ENCODE peak calls at places on chromosome 21, in five cellular contexts. One of them, this sample, is unnamed.

GRCh38 chr21:45011911-45012660 is 62.3 kb upstream of the ADARB1 start:
- DNase-seq in GM04503: peak
- DNase-seq in stimulated activated naive CD4-positive, alpha-beta T cell treated with Interleukin-2 at 50 U/mL for 16 hours: no peak
- DNase-seq in CD4-positive, alpha-beta memory T cell: no peak
- DNase-seq in aorta: peak
- DNase-seq in this sample: no peak

GRCh38 chr21:15207231-15207630 is 142.4 kb upstream of the NRIP1 start:
- DNase-seq in GM04503: no peak
- DNase-seq in stimulated activated naive CD4-positive, alpha-beta T cell treated with Interleukin-2 at 50 U/mL for 16 hours: no peak
- DNase-seq in CD4-positive, alpha-beta memory T cell: no peak
- DNase-seq in aorta: no peak
- DNase-seq in this sample: no peak

GRCh38 chr21:46455575-46456385 is 2.9 kb upstream of the DIP2A start:
- DNase-seq in GM04503: no peak
- DNase-seq in stimulated activated naive CD4-positive, alpha-beta T cell treated with Interleukin-2 at 50 U/mL for 16 hours: no peak
- DNase-seq in CD4-positive, alpha-beta memory T cell: no peak
- DNase-seq in aorta: no peak
- DNase-seq in this sample: no peak

GRCh38 chr21:37365657-37366487 is 701 bp upstream of the DYRK1A start:
- DNase-seq in GM04503: no peak
- DNase-seq in stimulated activated naive CD4-positive, alpha-beta T cell treated with Interleukin-2 at 50 U/mL for 16 hours: no peak
- DNase-seq in CD4-positive, alpha-beta memory T cell: peak
- DNase-seq in aorta: peak
- DNase-seq in this sample: peak

GRCh38 chr21:45405271-45405818 is 380 bp downstream of the COL18A1 start:
- DNase-seq in GM04503: no peak
- DNase-seq in stimulated activated naive CD4-positive, alpha-beta T cell treated with Interleukin-2 at 50 U/mL for 16 hours: no peak
- DNase-seq in CD4-positive, alpha-beta memory T cell: no peak
- DNase-seq in aorta: peak
- DNase-seq in this sample: no peak

GRCh38 chr21:15250384-15250783 is 185.6 kb upstream of the NRIP1 start:
- DNase-seq in GM04503: no peak
- DNase-seq in stimulated activated naive CD4-positive, alpha-beta T cell treated with Interleukin-2 at 50 U/mL for 16 hours: no peak
- DNase-seq in CD4-positive, alpha-beta memory T cell: no peak
- DNase-seq in aorta: no peak
- DNase-seq in this sample: no peak

GRCh38 chr21:45481977-45482898 is 60.0 kb downstream of the SLC19A1 start:
- DNase-seq in GM04503: no peak
- DNase-seq in stimulated activated naive CD4-positive, alpha-beta T cell treated with Interleukin-2 at 50 U/mL for 16 hours: no peak
- DNase-seq in CD4-positive, alpha-beta memory T cell: no peak
- DNase-seq in aorta: no peak
- DNase-seq in this sample: no peak

GRCh38 chr21:42228709-42229220 is 9.8 kb downstream of the ABCG1 start:
- DNase-seq in GM04503: no peak
- DNase-seq in stimulated activated naive CD4-positive, alpha-beta T cell treated with Interleukin-2 at 50 U/mL for 16 hours: no peak
- DNase-seq in CD4-positive, alpha-beta memory T cell: no peak
- DNase-seq in aorta: no peak
- DNase-seq in this sample: no peak

GRCh38 chr21:45948576-45949141 is 32.9 kb upstream of the COL6A1 start:
- DNase-seq in GM04503: no peak
- DNase-seq in stimulated activated naive CD4-positive, alpha-beta T cell treated with Interleukin-2 at 50 U/mL for 16 hours: no peak
- DNase-seq in CD4-positive, alpha-beta memory T cell: no peak
- DNase-seq in aorta: peak
- DNase-seq in this sample: no peak

GRCh38 chr21:41227357-41228005 is 59.5 kb downstream of the BACE2 start:
- DNase-seq in GM04503: no peak
- DNase-seq in stimulated activated naive CD4-positive, alpha-beta T cell treated with Interleukin-2 at 50 U/mL for 16 hours: no peak
- DNase-seq in CD4-positive, alpha-beta memory T cell: no peak
- DNase-seq in aorta: no peak
- DNase-seq in this sample: no peak

GRCh38 chr21:36032647-36033406 is 27.5 kb downstream of the SETD4 start:
- DNase-seq in GM04503: no peak
- DNase-seq in stimulated activated naive CD4-positive, alpha-beta T cell treated with Interleukin-2 at 50 U/mL for 16 hours: no peak
- DNase-seq in CD4-positive, alpha-beta memory T cell: no peak
- DNase-seq in aorta: no peak
- DNase-seq in this sample: no peak

GRCh38 chr21:43188181-43188580 is 19.4 kb downstream of the CRYAA start:
- DNase-seq in GM04503: no peak
- DNase-seq in stimulated activated naive CD4-positive, alpha-beta T cell treated with Interleukin-2 at 50 U/mL for 16 hours: no peak
- DNase-seq in CD4-positive, alpha-beta memory T cell: no peak
- DNase-seq in aorta: peak
- DNase-seq in this sample: no peak

GRCh38 chr21:19198801-19199200 is 795.2 kb upstream of the TMPRSS15 start:
- DNase-seq in GM04503: no peak
- DNase-seq in stimulated activated naive CD4-positive, alpha-beta T cell treated with Interleukin-2 at 50 U/mL for 16 hours: no peak
- DNase-seq in CD4-positive, alpha-beta memory T cell: no peak
- DNase-seq in aorta: no peak
- DNase-seq in this sample: no peak

GRCh38 chr21:25837545-25838263 is 102.9 kb downstream of the GABPA start:
- DNase-seq in GM04503: peak
- DNase-seq in stimulated activated naive CD4-positive, alpha-beta T cell treated with Interleukin-2 at 50 U/mL for 16 hours: no peak
- DNase-seq in CD4-positive, alpha-beta memory T cell: no peak
- DNase-seq in aorta: no peak
- DNase-seq in this sample: no peak

GRCh38 chr21:39004776-39005605 is 178.3 kb downstream of the PSMG1 start:
- DNase-seq in GM04503: no peak
- DNase-seq in stimulated activated naive CD4-positive, alpha-beta T cell treated with Interleukin-2 at 50 U/mL for 16 hours: no peak
- DNase-seq in CD4-positive, alpha-beta memory T cell: no peak
- DNase-seq in aorta: no peak
- DNase-seq in this sample: no peak

GRCh38 chr21:28397040-28397439 is 595.6 kb downstream of the LTN1 start:
- DNase-seq in GM04503: no peak
- DNase-seq in stimulated activated naive CD4-positive, alpha-beta T cell treated with Interleukin-2 at 50 U/mL for 16 hours: no peak
- DNase-seq in CD4-positive, alpha-beta memory T cell: no peak
- DNase-seq in aorta: no peak
- DNase-seq in this sample: no peak

GRCh38 chr21:37119421-37120218 is 46.6 kb downstream of the TTC3 start:
- DNase-seq in GM04503: no peak
- DNase-seq in stimulated activated naive CD4-positive, alpha-beta T cell treated with Interleukin-2 at 50 U/mL for 16 hours: no peak
- DNase-seq in CD4-positive, alpha-beta memory T cell: no peak
- DNase-seq in aorta: no peak
- DNase-seq in this sample: no peak

GRCh38 chr21:41142051-41142795 is 25.7 kb upstream of the BACE2 start:
- DNase-seq in GM04503: peak
- DNase-seq in stimulated activated naive CD4-positive, alpha-beta T cell treated with Interleukin-2 at 50 U/mL for 16 hours: no peak
- DNase-seq in CD4-positive, alpha-beta memory T cell: no peak
- DNase-seq in aorta: no peak
- DNase-seq in this sample: no peak

GRCh38 chr21:29342394-29342957 is 43.8 kb downstream of the BACH1 start:
- DNase-seq in GM04503: peak
- DNase-seq in stimulated activated naive CD4-positive, alpha-beta T cell treated with Interleukin-2 at 50 U/mL for 16 hours: peak
- DNase-seq in CD4-positive, alpha-beta memory T cell: no peak
- DNase-seq in aorta: peak
- DNase-seq in this sample: no peak

GRCh38 chr21:46115441-46116188 is 17.7 kb downstream of the COL6A2 start:
- DNase-seq in GM04503: no peak
- DNase-seq in stimulated activated naive CD4-positive, alpha-beta T cell treated with Interleukin-2 at 50 U/mL for 16 hours: no peak
- DNase-seq in CD4-positive, alpha-beta memory T cell: no peak
- DNase-seq in aorta: peak
- DNase-seq in this sample: no peak

GRCh38 chr21:44780767-44781459 is 20.7 kb downstream of the UBE2G2 start:
- DNase-seq in GM04503: no peak
- DNase-seq in stimulated activated naive CD4-positive, alpha-beta T cell treated with Interleukin-2 at 50 U/mL for 16 hours: no peak
- DNase-seq in CD4-positive, alpha-beta memory T cell: no peak
- DNase-seq in aorta: no peak
- DNase-seq in this sample: no peak

GRCh38 chr21:14737922-14738321 is 191.8 kb upstream of the SAMSN1 start:
- DNase-seq in GM04503: no peak
- DNase-seq in stimulated activated naive CD4-positive, alpha-beta T cell treated with Interleukin-2 at 50 U/mL for 16 hours: peak
- DNase-seq in CD4-positive, alpha-beta memory T cell: peak
- DNase-seq in aorta: no peak
- DNase-seq in this sample: peak

GRCh38 chr21:31204801-31205200 is 139.3 kb downstream of the TIAM1 start:
- DNase-seq in GM04503: no peak
- DNase-seq in stimulated activated naive CD4-positive, alpha-beta T cell treated with Interleukin-2 at 50 U/mL for 16 hours: no peak
- DNase-seq in CD4-positive, alpha-beta memory T cell: no peak
- DNase-seq in aorta: no peak
- DNase-seq in this sample: no peak

GRCh38 chr21:44858791-44859190 is 14.7 kb downstream of the PTTG1IP start:
- DNase-seq in GM04503: no peak
- DNase-seq in stimulated activated naive CD4-positive, alpha-beta T cell treated with Interleukin-2 at 50 U/mL for 16 hours: no peak
- DNase-seq in CD4-positive, alpha-beta memory T cell: no peak
- DNase-seq in aorta: peak
- DNase-seq in this sample: no peak

GRCh38 chr21:35291963-35292627 is 243.0 kb upstream of the RUNX1 start:
- DNase-seq in GM04503: no peak
- DNase-seq in stimulated activated naive CD4-positive, alpha-beta T cell treated with Interleukin-2 at 50 U/mL for 16 hours: no peak
- DNase-seq in CD4-positive, alpha-beta memory T cell: no peak
- DNase-seq in aorta: no peak
- DNase-seq in this sample: no peak